ENCODE peak calls at places on chromosomes 5 and 9, in five cellular contexts. One of them, this sample, is unnamed.

GRCh38 chr5:132251220-132251725 is 6.2 kb upstream of the PDLIM4 start:
- DNase-seq in adipocyte: no peak
- DNase-seq in GM12865: no peak
- DNase-seq in BJ: no peak
- DNase-seq in nucleus accumbens: peak; percentile 86
- DNase-seq in this sample: no peak

GRCh38 chr9:131027048-131027871 is 18.3 kb downstream of the LAMC3 start:
- DNase-seq in adipocyte: no peak
- DNase-seq in BJ: no peak
- DNase-seq in nucleus accumbens: no peak
- DNase-seq in GM12865: no peak
- DNase-seq in this sample: no peak

GRCh38 chr5:104267282-104268015 is 704.9 kb upstream of the NUDT12 start:
- DNase-seq in adipocyte: no peak
- DNase-seq in nucleus accumbens: no peak
- DNase-seq in BJ: no peak
- DNase-seq in GM12865: no peak
- DNase-seq in this sample: no peak

GRCh38 chr5:72487151-72487550 is 20.1 kb downstream of the ZNF366 start:
- DNase-seq in nucleus accumbens: no peak
- DNase-seq in GM12865: no peak
- DNase-seq in BJ: no peak
- DNase-seq in adipocyte: no peak
- DNase-seq in this sample: no peak

GRCh38 chr5:157057459-157058370 is 1.2 kb downstream of the HAVCR1 start:
- DNase-seq in BJ: no peak
- DNase-seq in adipocyte: peak; percentile 36
- DNase-seq in nucleus accumbens: no peak
- DNase-seq in GM12865: no peak
- DNase-seq in this sample: no peak

GRCh38 chr9:15317836-15318235 is 10.8 kb upstream of the TTC39B start:
- DNase-seq in nucleus accumbens: no peak
- DNase-seq in GM12865: no peak
- DNase-seq in BJ: no peak
- DNase-seq in adipocyte: no peak
- DNase-seq in this sample: no peak

GRCh38 chr9:4666042-4666699 is at the start of gene SPATA6L:
- DNase-seq in GM12865: peak; percentile 59
- DNase-seq in adipocyte: peak; percentile 70
- DNase-seq in BJ: no peak
- DNase-seq in nucleus accumbens: peak; percentile 62
- DNase-seq in this sample: peak; percentile 76

GRCh38 chr9:137475666-137476065 is 16.5 kb upstream of the NSMF start:
- DNase-seq in adipocyte: no peak
- DNase-seq in nucleus accumbens: no peak
- DNase-seq in GM12865: no peak
- DNase-seq in BJ: no peak
- DNase-seq in this sample: no peak

GRCh38 chr5:113040672-113041071 is 64.1 kb downstream of the DCP2 start:
- DNase-seq in adipocyte: no peak
- DNase-seq in GM12865: no peak
- DNase-seq in nucleus accumbens: no peak
- DNase-seq in BJ: no peak
- DNase-seq in this sample: no peak